ENCODE peak calls at places on chromosomes 16 and 17, in four cellular contexts. One of them, this sample, is unnamed.

GRCh38 chr17:33973491-33973890 is 281.6 kb upstream of the CCL2 start:
- DNase-seq in HEK293T: no peak
- DNase-seq in A549: no peak
- DNase-seq in GM12878: no peak
- DNase-seq in this sample: no peak

GRCh38 chr17:10549108-10549842 is at the start of gene MYH2:
- DNase-seq in GM12878: no peak
- DNase-seq in HEK293T: no peak
- DNase-seq in A549: no peak
- DNase-seq in this sample: no peak

GRCh38 chr17:37719866-37720265 is 25.0 kb downstream of the HNF1B start:
- DNase-seq in A549: no peak
- DNase-seq in GM12878: no peak
- DNase-seq in HEK293T: no peak
- DNase-seq in this sample: no peak

GRCh38 chr16:15829460-15829859 is 27.4 kb downstream of the MYH11 start:
- DNase-seq in GM12878: no peak
- DNase-seq in HEK293T: no peak
- DNase-seq in A549: no peak
- DNase-seq in this sample: peak

GRCh38 chr16:49972280-49972679 is 52.7 kb upstream of the CNEP1R1 start:
- DNase-seq in GM12878: no peak
- DNase-seq in HEK293T: no peak
- DNase-seq in A549: no peak
- DNase-seq in this sample: no peak

GRCh38 chr16:68289621-68290329 is 21.0 kb downstream of the SLC7A6OS start:
- DNase-seq in HEK293T: no peak
- DNase-seq in GM12878: peak
- DNase-seq in A549: no peak
- DNase-seq in this sample: no peak

GRCh38 chr16:84841787-84842300 is 22.1 kb downstream of the CRISPLD2 start:
- DNase-seq in A549: no peak
- DNase-seq in HEK293T: no peak
- DNase-seq in GM12878: no peak
- DNase-seq in this sample: no peak

GRCh38 chr16:4373356-4373908 is 1.8 kb downstream of the VASN start:
- DNase-seq in GM12878: no peak
- DNase-seq in A549: no peak
- DNase-seq in HEK293T: no peak
- DNase-seq in this sample: no peak

GRCh38 chr17:28901866-28902818 is 737 bp downstream of the DHRS13 start:
- DNase-seq in HEK293T: peak
- DNase-seq in GM12878: no peak
- DNase-seq in A549: peak
- DNase-seq in this sample: no peak

GRCh38 chr16:30494028-30494427 is 21.5 kb downstream of the ITGAL start:
- DNase-seq in A549: no peak
- DNase-seq in GM12878: no peak
- DNase-seq in HEK293T: no peak
- DNase-seq in this sample: no peak

GRCh38 chr17:14118951-14119350 is 49.6 kb downstream of the COX10 start:
- DNase-seq in HEK293T: no peak
- DNase-seq in A549: no peak
- DNase-seq in GM12878: peak
- DNase-seq in this sample: no peak

GRCh38 chr17:38564869-38565268 is 40.9 kb downstream of the SRCIN1 start:
- DNase-seq in A549: no peak
- DNase-seq in GM12878: no peak
- DNase-seq in HEK293T: no peak
- DNase-seq in this sample: no peak

GRCh38 chr17:58238147-58238634 is at the start of gene LPO:
- DNase-seq in A549: no peak
- DNase-seq in GM12878: no peak
- DNase-seq in HEK293T: no peak
- DNase-seq in this sample: no peak

GRCh38 chr16:24539850-24540484 is 601 bp downstream of the RBBP6 start:
- DNase-seq in GM12878: no peak
- DNase-seq in A549: no peak
- DNase-seq in HEK293T: peak
- DNase-seq in this sample: peak

GRCh38 chr17:28912281-28912937 is 9.5 kb upstream of the DHRS13 start:
- DNase-seq in HEK293T: no peak
- DNase-seq in A549: no peak
- DNase-seq in GM12878: no peak
- DNase-seq in this sample: no peak

GRCh38 chr17:67126983-67127382 is 82.6 kb downstream of the CACNG1 start:
- DNase-seq in A549: no peak
- DNase-seq in GM12878: no peak
- DNase-seq in HEK293T: no peak
- DNase-seq in this sample: no peak

GRCh38 chr17:13788385-13788784 is 186.7 kb upstream of the HS3ST3A1 start:
- DNase-seq in A549: no peak
- DNase-seq in GM12878: no peak
- DNase-seq in HEK293T: no peak
- DNase-seq in this sample: no peak

GRCh38 chr17:81952792-81953228 is 5.8 kb upstream of the MYADML2 start:
- DNase-seq in HEK293T: no peak
- DNase-seq in A549: no peak
- DNase-seq in GM12878: no peak
- DNase-seq in this sample: no peak

GRCh38 chr17:62075308-62075815 is 10.3 kb upstream of the MED13 start:
- DNase-seq in GM12878: no peak
- DNase-seq in A549: no peak
- DNase-seq in HEK293T: no peak
- DNase-seq in this sample: peak

GRCh38 chr17:13429201-13429600 is 172.5 kb downstream of the HS3ST3A1 start:
- DNase-seq in GM12878: no peak
- DNase-seq in HEK293T: no peak
- DNase-seq in A549: no peak
- DNase-seq in this sample: peak

GRCh38 chr17:58193641-58194259 is 1.2 kb downstream of the EPX start:
- DNase-seq in GM12878: no peak
- DNase-seq in HEK293T: no peak
- DNase-seq in A549: no peak
- DNase-seq in this sample: no peak

GRCh38 chr17:28270055-28270454 is 48.9 kb upstream of the TMEM97 start:
- DNase-seq in GM12878: no peak
- DNase-seq in A549: no peak
- DNase-seq in HEK293T: no peak
- DNase-seq in this sample: no peak

GRCh38 chr16:4913774-4914525 is 23.0 kb downstream of the PPL start:
- DNase-seq in HEK293T: no peak
- DNase-seq in A549: no peak
- DNase-seq in GM12878: no peak
- DNase-seq in this sample: no peak

GRCh38 chr16:59148756-59149155 is 414.6 kb upstream of the GOT2 start:
- DNase-seq in A549: no peak
- DNase-seq in HEK293T: no peak
- DNase-seq in GM12878: no peak
- DNase-seq in this sample: no peak

GRCh38 chr17:83190601-83191387 is 111.4 kb downstream of the METRNL start:
- DNase-seq in HEK293T: no peak
- DNase-seq in GM12878: no peak
- DNase-seq in A549: no peak
- DNase-seq in this sample: no peak

GRCh38 chr16:26665166-26665939 is 401.4 kb upstream of the C16orf82 start:
- DNase-seq in GM12878: no peak
- DNase-seq in HEK293T: no peak
- DNase-seq in A549: no peak
- DNase-seq in this sample: no peak

GRCh38 chr17:61168506-61168905 is 231.1 kb upstream of the TBX2 start:
- DNase-seq in A549: no peak
- DNase-seq in GM12878: no peak
- DNase-seq in HEK293T: no peak
- DNase-seq in this sample: peak

GRCh38 chr16:54351171-54351570 is 64.6 kb upstream of the IRX3 start:
- DNase-seq in GM12878: no peak
- DNase-seq in A549: no peak
- DNase-seq in HEK293T: no peak
- DNase-seq in this sample: no peak

GRCh38 chr16:13291934-13292333 is 390.5 kb downstream of the SHISA9 start:
- DNase-seq in GM12878: no peak
- DNase-seq in HEK293T: no peak
- DNase-seq in A549: no peak
- DNase-seq in this sample: no peak

GRCh38 chr17:83183150-83183820 is 103.9 kb downstream of the METRNL start:
- DNase-seq in GM12878: no peak
- DNase-seq in A549: no peak
- DNase-seq in HEK293T: no peak
- DNase-seq in this sample: no peak

GRCh38 chr16:84141143-84141670 is 3.8 kb downstream of the HSDL1 start:
- DNase-seq in HEK293T: no peak
- DNase-seq in GM12878: no peak
- DNase-seq in A549: peak
- DNase-seq in this sample: no peak

GRCh38 chr16:67547423-67548264 is 14.7 kb upstream of the CTCF start:
- DNase-seq in GM12878: no peak
- DNase-seq in A549: no peak
- DNase-seq in HEK293T: no peak
- DNase-seq in this sample: no peak

GRCh38 chr16:85428168-85428898 is 184.8 kb upstream of the GSE1 start:
- DNase-seq in A549: peak
- DNase-seq in HEK293T: peak
- DNase-seq in GM12878: no peak
- DNase-seq in this sample: no peak

GRCh38 chr16:85187002-85187401 is 74.7 kb upstream of the CIBAR2 start:
- DNase-seq in GM12878: no peak
- DNase-seq in HEK293T: no peak
- DNase-seq in A549: no peak
- DNase-seq in this sample: peak

GRCh38 chr16:7366041-7366440 is 33.4 kb downstream of the RBFOX1 start:
- DNase-seq in A549: no peak
- DNase-seq in GM12878: no peak
- DNase-seq in HEK293T: no peak
- DNase-seq in this sample: no peak

GRCh38 chr16:7362231-7362630 is 29.6 kb downstream of the RBFOX1 start:
- DNase-seq in GM12878: no peak
- DNase-seq in A549: no peak
- DNase-seq in HEK293T: no peak
- DNase-seq in this sample: no peak

GRCh38 chr16:7361416-7362129 is 28.9 kb downstream of the RBFOX1 start:
- DNase-seq in HEK293T: no peak
- DNase-seq in GM12878: no peak
- DNase-seq in A549: no peak
- DNase-seq in this sample: no peak

GRCh38 chr16:7364054-7364407 is 31.4 kb downstream of the RBFOX1 start:
- DNase-seq in GM12878: no peak
- DNase-seq in HEK293T: no peak
- DNase-seq in A549: no peak
- DNase-seq in this sample: no peak

DNA sequence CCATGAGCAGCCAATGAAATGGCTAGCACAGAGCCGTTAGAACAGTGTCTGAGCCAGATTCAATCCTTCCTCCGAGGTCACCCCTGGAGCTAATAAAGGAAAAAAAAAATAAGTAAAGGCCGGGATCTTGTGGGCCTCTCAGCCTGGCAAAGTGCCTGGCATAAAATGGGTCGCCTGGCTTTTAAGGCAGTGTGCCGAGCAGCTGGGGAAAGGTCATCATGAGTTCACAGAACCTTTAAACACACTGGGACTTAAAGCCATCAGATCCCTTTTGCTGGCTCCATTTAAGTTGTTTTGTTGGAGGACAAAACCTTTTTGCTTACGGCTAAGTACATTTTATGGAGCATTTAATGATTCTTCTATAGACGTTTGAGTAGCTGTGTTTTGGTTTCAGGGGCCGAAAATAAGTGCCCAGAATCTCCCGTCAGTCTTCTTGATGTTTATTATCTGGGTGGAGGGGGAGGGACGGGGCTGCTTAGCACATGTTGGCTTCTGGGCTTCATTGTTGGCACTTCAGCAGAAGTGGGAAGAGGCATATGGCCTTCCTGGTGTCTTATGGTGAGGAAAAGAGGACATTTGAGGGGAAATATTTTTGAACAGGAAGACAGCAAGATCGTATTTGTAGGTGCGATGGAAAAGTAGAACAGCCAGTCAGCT is 30.9 kb downstream of the RBFOX1 start:
- DNase-seq in A549: no peak
- DNase-seq in HEK293T: no peak
- DNase-seq in GM12878: no peak
- DNase-seq in this sample: no peak
- TF ChIP-seq BHLHE40 in A549: no peak
- TF ChIP-seq BHLHE40 in HEK293T: no peak
- TF ChIP-seq BHLHE40 in GM12878: no peak
- TF ChIP-seq BHLHE40 in this sample: no peak

DNA sequence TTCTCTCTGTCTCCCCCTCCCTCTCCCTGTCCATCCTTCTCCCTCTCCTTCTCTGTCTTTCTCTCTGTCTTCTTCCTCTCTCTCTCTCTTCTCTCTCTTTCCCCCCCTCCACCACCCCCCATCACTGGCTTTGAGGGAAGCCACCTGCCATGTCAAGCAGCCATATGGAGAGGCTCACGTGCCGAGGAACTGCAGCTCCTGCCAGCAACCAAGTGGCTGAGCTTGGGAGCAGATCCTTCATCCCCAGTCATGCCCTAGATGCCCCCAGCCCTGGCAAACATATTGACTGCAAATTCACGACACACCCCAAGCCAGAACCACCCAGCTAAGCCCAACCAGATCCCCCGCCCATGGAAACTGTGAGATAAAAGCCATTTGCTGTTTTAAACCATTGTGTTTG is 40.9 kb upstream of the RBFOX3 start:
- DNase-seq in A549: no peak
- DNase-seq in GM12878: no peak
- DNase-seq in HEK293T: peak
- DNase-seq in this sample: no peak
- TF ChIP-seq BHLHE40 in A549: no peak
- TF ChIP-seq BHLHE40 in GM12878: no peak
- TF ChIP-seq BHLHE40 in HEK293T: no peak
- TF ChIP-seq BHLHE40 in this sample: no peak

DNA sequence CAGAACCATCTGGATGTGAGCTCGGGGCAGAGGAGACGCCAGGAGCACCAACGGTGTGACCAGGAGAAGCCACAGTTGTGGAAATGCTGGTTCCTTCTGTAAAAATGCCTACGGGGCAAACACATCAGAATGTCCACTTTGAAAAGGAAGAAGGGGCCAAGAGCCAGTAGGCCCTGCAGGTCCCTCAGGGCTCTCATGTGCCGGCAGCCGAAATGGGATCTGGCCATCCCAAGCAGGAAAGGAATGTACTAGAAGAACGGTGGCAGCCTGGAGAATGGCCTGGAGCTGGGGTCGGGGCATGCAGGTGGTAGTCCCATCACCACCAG is 162.1 kb upstream of the PLCG2 start:
- DNase-seq in HEK293T: no peak
- DNase-seq in GM12878: no peak
- DNase-seq in A549: no peak
- DNase-seq in this sample: no peak
- TF ChIP-seq BHLHE40 in HEK293T: no peak
- TF ChIP-seq BHLHE40 in GM12878: no peak
- TF ChIP-seq BHLHE40 in A549: no peak
- TF ChIP-seq BHLHE40 in this sample: no peak

DNA sequence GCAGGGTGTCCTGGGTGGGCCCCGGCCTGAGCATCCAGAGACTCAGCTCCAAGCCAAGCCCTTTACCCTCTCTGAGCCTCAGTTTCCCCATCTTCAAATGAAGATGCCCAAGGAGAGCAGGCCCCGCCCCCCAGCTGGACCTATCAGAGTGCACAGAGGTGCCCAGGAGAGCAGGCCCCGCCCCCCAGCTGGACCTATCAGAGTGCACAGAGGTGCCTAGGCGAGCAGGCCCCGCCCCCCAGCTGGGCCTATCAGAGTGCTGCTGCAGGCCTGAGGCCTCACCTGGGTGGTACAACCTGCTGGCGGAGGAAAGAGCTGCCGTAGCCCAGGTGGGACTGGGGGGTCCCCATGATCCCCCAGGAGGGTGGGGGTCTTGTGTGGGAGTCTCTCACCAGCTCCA is 3.4 kb upstream of the SSTR5 start:
- DNase-seq in A549: no peak
- DNase-seq in GM12878: no peak
- DNase-seq in HEK293T: peak
- DNase-seq in this sample: no peak
- TF ChIP-seq BHLHE40 in A549: no peak
- TF ChIP-seq BHLHE40 in GM12878: no peak
- TF ChIP-seq BHLHE40 in HEK293T: no peak
- TF ChIP-seq BHLHE40 in this sample: no peak